ENCODE peak calls at places on chromosome 1, in six cellular contexts. L is activated effector memory CD4-positive, alpha-beta T cell treated with anti-CD3 and anti-CD28 coated beads, Interleukin-2, amount 50 U/mL, for 16 hours; H is globus pallidus; V is nucleus accumbens; Z is activated CD8-positive, alpha-beta memory T cell treated with anti-CD3 and anti-CD28 coated beads for 1 hour; Y is activated gamma-delta T cell treated with Interleukin-2 at 50 U/mL for 16 hours. I is an unnamed sample.

GRCh38 chr1:212179394-212180076 is 105.7 kb upstream of the PPP2R5A start:
- DNase-seq in L (no peak), H (no peak), V (no peak), Z (no peak), Y (no peak), I (no peak)

GRCh38 chr1:93151474-93151873 is 28.7 kb downstream of the TMED5 start:
- DNase-seq in L (no peak), H (no peak), V (no peak), Z (no peak), Y (no peak), I (no peak)

GRCh38 chr1:26012862-26013261 is 8.7 kb upstream of the EXTL1 start:
- DNase-seq in L (no peak), H (no peak), V (no peak), Z (no peak), Y (no peak), I (no peak)

GRCh38 chr1:227234998-227235405 is 83.3 kb downstream of the CDC42BPA start:
- DNase-seq in L (no peak), H (peak; percentile 67), V (peak; percentile 3), Z (no peak), Y (no peak), I (peak; percentile 39)

GRCh38 chr1:223410036-223410435 is 16.8 kb downstream of the CCDC185 start:
- DNase-seq in L (no peak), H (no peak), V (no peak), Z (no peak), Y (no peak), I (no peak)

GRCh38 chr1:230113230-230113604 is 46.2 kb downstream of the GALNT2 start:
- DNase-seq in L (no peak), H (no peak), V (no peak), Z (no peak), Y (no peak), I (no peak)

GRCh38 chr1:26959722-26960624 is at the start of gene KDF1:
- DNase-seq in L (peak; percentile 83), H (no peak), V (no peak), Z (peak; percentile 46), Y (peak; percentile 51), I (no peak)

GRCh38 chr1:1170215-1170890 is 3.3 kb upstream of the TTLL10 start:
- DNase-seq in L (no peak), H (no peak), V (no peak), Z (no peak), Y (no peak), I (no peak)

GRCh38 chr1:156490401-156491032 is 10.1 kb downstream of the MEF2D start:
- DNase-seq in L (no peak), H (no peak), V (no peak), Z (no peak), Y (no peak), I (no peak)

GRCh38 chr1:198168180-198168579 is 11.4 kb downstream of the NEK7 start:
- DNase-seq in L (no peak), H (no peak), V (no peak), Z (no peak), Y (no peak), I (no peak)

GRCh38 chr1:206540044-206540758 is 32.9 kb downstream of the RASSF5 start:
- DNase-seq in L (no peak), H (peak; percentile 33), V (peak; percentile 14), Z (no peak), Y (no peak), I (peak; percentile 25)

GRCh38 chr1:107451735-107452134 is 310.9 kb downstream of the NTNG1 start:
- DNase-seq in L (no peak), H (no peak), V (no peak), Z (no peak), Y (no peak), I (no peak)

GRCh38 chr1:153945795-153946621 is 510 bp downstream of the DENND4B start:
- DNase-seq in L (peak; percentile 91), H (peak; percentile 84), V (peak; percentile 67), Z (peak; percentile 62), Y (peak; percentile 63), I (no peak)

GRCh38 chr1:99674665-99675064 is 28.8 kb downstream of the PALMD start:
- DNase-seq in L (no peak), H (no peak), V (no peak), Z (no peak), Y (no peak), I (no peak)

GRCh38 chr1:153417136-153417888 is 992 bp downstream of the S100A7A start:
- DNase-seq in L (peak; percentile 38), H (no peak), V (no peak), Z (no peak), Y (no peak), I (peak; percentile 34)

GRCh38 chr1:201503397-201504176 is 3.3 kb downstream of the CSRP1 start:
- DNase-seq in L (no peak), H (no peak), V (no peak), Z (no peak), Y (no peak), I (no peak)

GRCh38 chr1:41868241-41868953 is 50.3 kb downstream of the HIVEP3 start:
- DNase-seq in L (no peak), H (no peak), V (no peak), Z (no peak), Y (no peak), I (no peak)

I was measured in putamen.